ENCODE peak calls at places on chromosome 11, in four cellular contexts. G is H9, Q is mesendoderm, C is H1. O is an unnamed sample.

GRCh38 chr11:64673279-64673678 is 49.7 kb downstream of the NRXN2 start:
- DNase-seq in G (no peak), Q (no peak), C (no peak), O (no peak)

GRCh38 chr11:13008625-13009475 is at the start of gene RASSF10:
- DNase-seq in G (peak; percentile 97), Q (peak; percentile 95), C (peak; percentile 77), O (no peak)

GRCh38 chr11:47177229-47177845 is 658 bp upstream of the ARFGAP2 start:
- DNase-seq in G (peak; percentile 74), Q (peak; percentile 87), C (no peak), O (peak; percentile 74)

GRCh38 chr11:927871-928270 is 2.2 kb downstream of the AP2A2 start:
- DNase-seq in G (no peak), Q (no peak), C (no peak), O (no peak)

GRCh38 chr11:107040447-107041444 is 22.5 kb upstream of the GUCY1A2 start:
- DNase-seq in G (no peak), Q (no peak), C (no peak), O (peak; percentile 23)

GRCh38 chr11:69962152-69962551 is 116.0 kb upstream of the ANO1 start:
- DNase-seq in G (no peak), Q (peak; percentile 51), C (no peak), O (peak; percentile 42)

GRCh38 chr11:115775846-115776245 is 271.6 kb upstream of the CADM1 start:
- DNase-seq in G (no peak), Q (no peak), C (no peak), O (no peak)

GRCh38 chr11:26199341-26199740 is 132.6 kb upstream of the ANO3 start:
- DNase-seq in G (no peak), Q (no peak), C (no peak), O (peak; percentile 66)

GRCh38 chr11:115447273-115447864 is 56.8 kb downstream of the CADM1 start:
- DNase-seq in G (no peak), Q (no peak), C (no peak), O (no peak)

GRCh38 chr11:126158054-126158791 is 53.2 kb downstream of the RPUSD4 start:
- DNase-seq in G (no peak), Q (no peak), C (no peak), O (no peak)

GRCh38 chr11:61978703-61979661 is 11.5 kb upstream of the FTH1 start:
- DNase-seq in G (no peak), Q (no peak), C (no peak), O (no peak)

GRCh38 chr11:12008790-12009616 is 577 bp upstream of the DKK3 start:
- DNase-seq in G (peak; percentile 89), Q (peak; percentile 84), C (no peak), O (peak; percentile 46)

GRCh38 chr11:126079640-126080205 is 17.1 kb upstream of the CDON start:
- DNase-seq in G (peak; percentile 78), Q (peak; percentile 91), C (no peak), O (no peak)

GRCh38 chr11:63738720-63739360 is 29.7 kb downstream of the ZFTA start:
- DNase-seq in G (peak; percentile 63), Q (peak; percentile 81), C (no peak), O (peak; percentile 84)

GRCh38 chr11:15800121-15800800 is 556.1 kb downstream of the SOX6 start:
- DNase-seq in G (no peak), Q (peak; percentile 16), C (no peak), O (peak; percentile 86)

GRCh38 chr11:2911088-2912037 is 17.9 kb downstream of the PHLDA2 start:
- DNase-seq in G (no peak), Q (no peak), C (no peak), O (no peak)

GRCh38 chr11:74138021-74138420 is 32.8 kb downstream of the C2CD3 start:
- DNase-seq in G (no peak), Q (no peak), C (no peak), O (peak; percentile 78)

GRCh38 chr11:26557666-26558065 is 14.4 kb downstream of the MUC15 start:
- DNase-seq in G (no peak), Q (no peak), C (no peak), O (no peak)

GRCh38 chr11:86818466-86819282 is 18.3 kb downstream of the PRSS23 start:
- DNase-seq in G (no peak), Q (peak; percentile 83), C (no peak), O (peak; percentile 81)

GRCh38 chr11:95035316-95035715 is 10.3 kb downstream of the KDM4E start:
- DNase-seq in G (no peak), Q (no peak), C (no peak), O (no peak)

GRCh38 chr11:79547256-79547655 is 106.4 kb upstream of the TENM4 start:
- DNase-seq in G (no peak), Q (no peak), C (no peak), O (no peak)

GRCh38 chr11:12864316-12865156 is 144.6 kb upstream of the RASSF10 start:
- DNase-seq in G (peak; percentile 94), Q (peak; percentile 100), C (peak; percentile 75), O (peak; percentile 96)

GRCh38 chr11:25625094-25625493 is 706.8 kb upstream of the ANO3 start:
- DNase-seq in G (no peak), Q (no peak), C (no peak), O (no peak)

GRCh38 chr11:128852327-128853023 is 14.6 kb downstream of the KCNJ1 start:
- DNase-seq in G (no peak), Q (peak; percentile 22), C (no peak), O (no peak)

GRCh38 chr11:34488855-34489557 is 24.6 kb downstream of the ELF5 start:
- DNase-seq in G (no peak), Q (no peak), C (no peak), O (no peak)

GRCh38 chr11:77801477-77801876 is 19.0 kb downstream of the RSF1 start:
- DNase-seq in G (no peak), Q (peak; percentile 51), C (no peak), O (no peak)

GRCh38 chr11:12598330-12599256 is 75.6 kb upstream of the TEAD1 start:
- DNase-seq in G (no peak), Q (no peak), C (no peak), O (peak; percentile 59)

GRCh38 chr11:106399075-106399500 is 321.6 kb downstream of the AASDHPPT start:
- DNase-seq in G (no peak), Q (no peak), C (no peak), O (peak; percentile 100)

GRCh38 chr11:77191823-77192495 is 63.9 kb downstream of the MYO7A start:
- DNase-seq in G (peak; percentile 97), Q (peak; percentile 97), C (peak; percentile 88), O (peak; percentile 20)

GRCh38 chr11:1529286-1529685 is 42.7 kb upstream of the MOB2 start:
- DNase-seq in G (no peak), Q (no peak), C (no peak), O (no peak)

GRCh38 chr11:120199613-120200012 is 11.2 kb upstream of the OAF start:
- DNase-seq in G (no peak), Q (no peak), C (no peak), O (no peak)

GRCh38 chr11:57349491-57350274 is 11.5 kb downstream of the P2RX3 start:
- DNase-seq in G (peak; percentile 86), Q (peak; percentile 71), C (no peak), O (peak; percentile 33)

GRCh38 chr11:63937713-63938480 is 905 bp upstream of the NAA40 start:
- DNase-seq in G (peak; percentile 55), Q (peak; percentile 56), C (no peak), O (no peak)

GRCh38 chr11:2150206-2150847 is 10.7 kb downstream of the INS start:
- DNase-seq in G (no peak), Q (peak; percentile 80), C (no peak), O (peak; percentile 59)

GRCh38 chr11:107457205-107457557 is 444 bp downstream of the CWF19L2 start:
- DNase-seq in G (no peak), Q (peak; percentile 28), C (no peak), O (peak; percentile 1)

GRCh38 chr11:123645576-123645975 is 8.8 kb downstream of the SCN3B start:
- DNase-seq in G (no peak), Q (no peak), C (no peak), O (no peak)

GRCh38 chr11:123641495-123641840 is 13.0 kb downstream of the SCN3B start:
- DNase-seq in G (no peak), Q (no peak), C (no peak), O (no peak)

GRCh38 chr11:123640029-123640428 is 14.4 kb downstream of the SCN3B start:
- DNase-seq in G (no peak), Q (no peak), C (no peak), O (no peak)

GRCh38 chr11:123640677-123641494 is 13.5 kb downstream of the SCN3B start:
- DNase-seq in G (peak; percentile 77), Q (peak; percentile 73), C (no peak), O (peak; percentile 17)

GRCh38 chr11:123642435-123642834 is 12.0 kb downstream of the SCN3B start:
- DNase-seq in G (no peak), Q (peak; percentile 28), C (no peak), O (no peak)
- H4K5ac ChIP-seq in G (no peak overlapping the region), Q (no peak overlapping the region), C (no peak overlapping the region), O (no peak overlapping the region)

GRCh38 chr11:67378544-67378943 is 5.1 kb upstream of the CLCF1 start:
- DNase-seq in G (no peak), Q (no peak), C (no peak), O (no peak)
- H2BK15ac ChIP-seq in G (no peak overlapping the region), Q (no peak overlapping the region), C (no peak overlapping the region), O (peak overlapping the region; percentile 61)

DNA sequence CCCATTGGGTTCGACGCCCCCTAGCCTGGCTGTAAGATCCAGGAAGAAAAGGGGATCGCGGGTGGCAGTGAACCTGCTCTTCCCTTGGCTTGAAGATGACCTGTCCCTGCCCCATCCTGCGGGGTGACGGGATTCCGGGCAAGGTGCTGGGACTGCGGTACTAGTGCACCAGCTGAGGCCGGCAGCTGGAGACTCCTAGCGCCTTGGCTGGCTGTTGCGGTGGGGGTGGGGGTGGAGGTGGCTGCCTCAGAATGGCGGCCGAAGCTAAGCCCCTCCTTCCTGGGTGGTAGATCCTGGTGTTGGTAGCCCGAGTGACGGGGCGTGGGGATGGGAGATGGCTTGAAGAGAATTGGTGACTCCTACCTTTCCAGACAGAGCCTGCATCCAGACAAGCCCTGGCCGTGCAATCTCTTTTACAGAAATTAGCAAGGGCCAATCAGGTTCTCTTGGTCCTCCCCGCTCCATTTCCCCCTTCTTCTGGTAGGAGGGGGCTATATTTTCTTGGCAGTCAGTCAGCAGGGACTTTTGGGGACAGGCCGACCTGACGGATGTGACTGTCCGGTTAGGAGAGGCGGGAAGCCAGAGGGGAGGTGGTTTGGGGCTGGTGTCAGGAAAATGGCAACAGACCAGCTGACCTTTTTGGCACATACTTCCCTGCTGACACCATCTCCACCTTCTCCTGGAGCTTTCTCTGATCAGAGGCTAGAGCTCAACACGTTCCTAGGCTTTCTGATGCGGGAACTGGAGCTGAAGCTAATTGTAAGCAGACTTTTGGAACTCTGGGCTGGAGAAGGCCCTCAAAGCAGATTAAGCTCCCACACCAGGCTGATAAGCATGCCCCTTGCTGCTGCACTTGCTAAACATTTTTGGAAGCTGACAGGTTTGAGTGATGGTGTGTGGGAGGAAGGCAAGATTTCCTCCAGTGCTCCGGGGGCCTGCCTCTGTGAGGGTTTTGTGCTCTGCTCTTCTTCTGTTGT is 2.0 kb downstream of the NAV2 start:
- DNase-seq in G (peak; percentile 66), Q (peak; percentile 50), C (no peak), O (peak; percentile 85)
- H2BK5ac ChIP-seq in G (no peak overlapping the region), Q (no peak overlapping the region), C (no peak overlapping the region), O (peak overlapping the region; percentile 83)

GRCh38 chr11:100546714-100547113 is 140.4 kb upstream of the ARHGAP42 start:
- DNase-seq in G (no peak), Q (peak; percentile 3), C (no peak), O (peak; percentile 28)
- H4K5ac ChIP-seq in G (no peak overlapping the region), Q (no peak overlapping the region), C (no peak overlapping the region), O (no peak overlapping the region)

GRCh38 chr11:44725016-44725651 is 1.6 kb upstream of the TSPAN18 start:
- DNase-seq in G (no peak), Q (peak; percentile 80), C (no peak), O (no peak)
- H2BK15ac ChIP-seq in G (no peak overlapping the region), Q (no peak overlapping the region), C (no peak overlapping the region), O (no peak overlapping the region)

GRCh38 chr11:4418403-4418802 is 24.9 kb upstream of the TRIM21 start:
- DNase-seq in G (no peak), Q (no peak), C (no peak), O (no peak)
- H2BK5ac ChIP-seq in G (no peak overlapping the region), Q (no peak overlapping the region), C (no peak overlapping the region), O (no peak overlapping the region)

O was measured in IMR-90.